ENCODE peak calls at places on chromosomes 2 and 18, in ten cellular contexts. Q, S, J, O, X, Y, K, T, W and Z are unnamed samples.

GRCh38 chr2:128281852-128282245 is 36.8 kb downstream of the HS6ST1 start:
- DNase-seq in Q (no peak), S (no peak), J (no peak), O (no peak), X (no peak), Y (no peak), K (no peak), T (no peak), W (no peak), Z (no peak)

GRCh38 chr2:188787002-188787660 is 187.0 kb upstream of the COL3A1 start:
- DNase-seq in Q (peak), S (peak), J (no peak), O (peak), X (no peak), Y (peak), K (no peak), T (no peak), W (no peak), Z (no peak)

GRCh38 chr18:10017048-10017447 is 103.2 kb downstream of the VAPA start:
- DNase-seq in Q (no peak), S (no peak), J (no peak), O (no peak), X (no peak), Y (no peak), K (no peak), T (no peak), W (no peak), Z (no peak)

GRCh38 chr18:212780-213179 is 54.4 kb downstream of the USP14 start:
- DNase-seq in Q (no peak), S (peak), J (no peak), O (no peak), X (no peak), Y (no peak), K (no peak), T (no peak), W (no peak), Z (no peak)

GRCh38 chr2:240346753-240347372 is 88.6 kb upstream of the GPC1 start:
- DNase-seq in Q (no peak), S (no peak), J (no peak), O (no peak), X (no peak), Y (no peak), K (no peak), T (no peak), W (no peak), Z (no peak)

GRCh38 chr2:118986733-118987132 is 44.7 kb downstream of the MARCO start:
- DNase-seq in Q (no peak), S (no peak), J (no peak), O (no peak), X (no peak), Y (no peak), K (no peak), T (no peak), W (no peak), Z (no peak)

GRCh38 chr2:235961711-235962110 is 206.5 kb downstream of the GBX2 start:
- DNase-seq in Q (no peak), S (no peak), J (no peak), O (no peak), X (no peak), Y (no peak), K (no peak), T (no peak), W (no peak), Z (no peak)

GRCh38 chr2:220452561-220452960 is 825.1 kb downstream of the SLC4A3 start:
- DNase-seq in Q (no peak), S (peak), J (peak), O (no peak), X (no peak), Y (no peak), K (no peak), T (no peak), W (no peak), Z (no peak)

GRCh38 chr18:74976331-74976909 is 232.5 kb downstream of the PTGR3 start:
- DNase-seq in Q (no peak), S (no peak), J (no peak), O (no peak), X (no peak), Y (no peak), K (peak), T (no peak), W (no peak), Z (peak)

GRCh38 chr2:37590119-37590571 is 81.3 kb downstream of the CDC42EP3 start:
- DNase-seq in Q (peak), S (peak), J (no peak), O (peak), X (no peak), Y (peak), K (no peak), T (no peak), W (no peak), Z (no peak)

GRCh38 chr2:121472465-121472993 is 58.2 kb upstream of the RNU4ATAC start:
- DNase-seq in Q (no peak), S (no peak), J (no peak), O (no peak), X (no peak), Y (peak), K (no peak), T (no peak), W (no peak), Z (no peak)

GRCh38 chr2:232622563-232622962 is 10.8 kb upstream of the EFHD1 start:
- DNase-seq in Q (no peak), S (no peak), J (no peak), O (no peak), X (no peak), Y (no peak), K (no peak), T (no peak), W (no peak), Z (no peak)

GRCh38 chr2:228735697-228736096 is 535.4 kb downstream of the PID1 start:
- DNase-seq in Q (no peak), S (no peak), J (no peak), O (no peak), X (no peak), Y (no peak), K (no peak), T (no peak), W (no peak), Z (no peak)

GRCh38 chr2:3075941-3076340 is 301.7 kb downstream of the EIPR1 start:
- DNase-seq in Q (no peak), S (no peak), J (no peak), O (no peak), X (no peak), Y (no peak), K (no peak), T (no peak), W (no peak), Z (no peak)

GRCh38 chr2:160666019-160666676 is 172.5 kb upstream of the RBMS1 start:
- DNase-seq in Q (peak), S (peak), J (peak), O (peak), X (peak), Y (peak), K (peak), T (no peak), W (no peak), Z (peak)

GRCh38 chr2:55239656-55240222 is 7.3 kb downstream of the RPS27A start:
- DNase-seq in Q (no peak), S (no peak), J (no peak), O (no peak), X (no peak), Y (no peak), K (no peak), T (no peak), W (no peak), Z (no peak)

GRCh38 chr18:31562726-31563125 is 29.0 kb upstream of the TTR start:
- DNase-seq in Q (no peak), S (no peak), J (no peak), O (no peak), X (no peak), Y (peak), K (no peak), T (no peak), W (no peak), Z (no peak)

GRCh38 chr2:42934568-42935258 is 142.3 kb upstream of the HAAO start:
- DNase-seq in Q (no peak), S (no peak), J (no peak), O (no peak), X (no peak), Y (no peak), K (peak), T (no peak), W (no peak), Z (no peak)

GRCh38 chr2:217825469-217826235 is 177.1 kb downstream of the TNS1 start:
- DNase-seq in Q (no peak), S (no peak), J (no peak), O (no peak), X (no peak), Y (no peak), K (no peak), T (no peak), W (no peak), Z (no peak)

GRCh38 chr2:81437474-81438000 is 1133.0 kb upstream of the LRRTM1 start:
- DNase-seq in Q (no peak), S (no peak), J (no peak), O (no peak), X (no peak), Y (no peak), K (no peak), T (peak), W (no peak), Z (no peak)

GRCh38 chr2:11333431-11334183 is 10.8 kb downstream of the ROCK2 start:
- DNase-seq in Q (no peak), S (no peak), J (no peak), O (no peak), X (no peak), Y (no peak), K (no peak), T (no peak), W (no peak), Z (no peak)

GRCh38 chr2:79373359-79374115 is 139.3 kb upstream of the CTNNA2 start:
- DNase-seq in Q (no peak), S (no peak), J (no peak), O (no peak), X (no peak), Y (no peak), K (no peak), T (no peak), W (no peak), Z (no peak)

GRCh38 chr18:50162486-50163304 is 32.3 kb downstream of the MYO5B start:
- DNase-seq in Q (no peak), S (no peak), J (no peak), O (peak), X (peak), Y (peak), K (peak), T (no peak), W (no peak), Z (no peak)

GRCh38 chr2:204428675-204429074 is 116.6 kb upstream of the PARD3B start:
- DNase-seq in Q (no peak), S (no peak), J (no peak), O (no peak), X (no peak), Y (no peak), K (no peak), T (no peak), W (no peak), Z (no peak)

GRCh38 chr2:216692636-216693413 is 2.5 kb downstream of the IGFBP5 start:
- DNase-seq in Q (no peak), S (peak), J (peak), O (no peak), X (peak), Y (peak), K (peak), T (peak), W (peak), Z (peak)

GRCh38 chr2:27185331-27186026 is 26.4 kb upstream of the ATRAID start:
- DNase-seq in Q (no peak), S (peak), J (no peak), O (no peak), X (no peak), Y (no peak), K (no peak), T (no peak), W (no peak), Z (no peak)

GRCh38 chr2:143489135-143489534 is 359.9 kb downstream of the ARHGAP15 start:
- DNase-seq in Q (no peak), S (peak), J (no peak), O (peak), X (peak), Y (peak), K (no peak), T (no peak), W (no peak), Z (no peak)

GRCh38 chr18:40159141-40160017 is 1795.7 kb upstream of the PIK3C3 start:
- DNase-seq in Q (peak), S (peak), J (peak), O (peak), X (no peak), Y (peak), K (peak), T (peak), W (no peak), Z (peak)

GRCh38 chr2:136751406-136751805 is 13.9 kb upstream of the THSD7B start:
- DNase-seq in Q (no peak), S (no peak), J (no peak), O (no peak), X (no peak), Y (no peak), K (no peak), T (no peak), W (no peak), Z (no peak)

GRCh38 chr2:117958186-117958585 is 55.7 kb downstream of the CCDC93 start:
- DNase-seq in Q (no peak), S (peak), J (no peak), O (peak), X (peak), Y (peak), K (no peak), T (no peak), W (no peak), Z (no peak)

GRCh38 chr18:37487400-37487831 is 78.2 kb downstream of the CELF4 start:
- DNase-seq in Q (no peak), S (no peak), J (no peak), O (no peak), X (no peak), Y (no peak), K (no peak), T (no peak), W (no peak), Z (no peak)

GRCh38 chr2:158723921-158724802 is 71.0 kb upstream of the DAPL1 start:
- DNase-seq in Q (no peak), S (no peak), J (no peak), O (peak), X (peak), Y (peak), K (peak), T (peak), W (no peak), Z (peak)